ENCODE peak calls at places on chromosomes 12 and 14, in eight cellular contexts. T, W, O, M, S, X, L and N are unnamed samples. For H3K4me1, the result is how much of the 10 kb centered on the place peaks cover.

GRCh38 chr14:101109347-101109638 is 205.8 kb upstream of the RTL1 start:
- DNase-seq in T (no peak), W (no peak), O (no peak), M (no peak), S (no peak), X (no peak), L (no peak), N (no peak)

GRCh38 chr12:112482734-112483133 is 64.0 kb downstream of the PTPN11 start:
- DNase-seq in T (no peak), W (no peak), O (no peak), M (no peak), S (no peak), X (no peak), L (no peak), N (no peak)

GRCh38 chr12:104736307-104736706 is 221.8 kb downstream of the SLC41A2 start:
- DNase-seq in T (peak), W (no peak), O (no peak), M (peak), S (no peak), X (no peak), L (no peak), N (peak)

GRCh38 chr14:100072783-100073346 is 7.6 kb downstream of the EVL start:
- DNase-seq in T (no peak), W (peak), O (no peak), M (no peak), S (no peak), X (no peak), L (peak), N (no peak)

GRCh38 chr12:40733871-40734270 is 41.6 kb downstream of the CNTN1 start:
- DNase-seq in T (no peak), W (no peak), O (no peak), M (no peak), S (no peak), X (no peak), L (no peak), N (no peak)

GRCh38 chr12:85057370-85057963 is 21.3 kb downstream of the LRRIQ1 start:
- DNase-seq in T (peak), W (peak), O (peak), M (peak), S (peak), X (peak), L (peak), N (no peak)

GRCh38 chr12:87369161-87369560 is 660.0 kb downstream of the C12orf50 start:
- DNase-seq in T (no peak), W (no peak), O (no peak), M (no peak), S (no peak), X (no peak), L (no peak), N (no peak)

GRCh38 chr12:94326234-94326633 is 133.4 kb downstream of the CEP83 start:
- DNase-seq in T (no peak), W (no peak), O (no peak), M (no peak), S (no peak), X (no peak), L (no peak), N (no peak)

GRCh38 chr14:67228325-67228984 is 12.8 kb upstream of the PALS1 start:
- DNase-seq in T (peak), W (no peak), O (no peak), M (no peak), S (no peak), X (peak), L (no peak), N (peak)

GRCh38 chr12:49548822-49549648 is 10.2 kb downstream of the KCNH3 start:
- DNase-seq in T (no peak), W (no peak), O (peak), M (peak), S (peak), X (peak), L (no peak), N (peak)

GRCh38 chr12:10184261-10184843 is 5.5 kb downstream of the TMEM52B start:
- DNase-seq in T (peak), W (no peak), O (no peak), M (peak), S (no peak), X (no peak), L (no peak), N (peak)

GRCh38 chr14:94110552-94111181 is at the start of gene IFI27:
- DNase-seq in T (peak), W (no peak), O (no peak), M (no peak), S (no peak), X (peak), L (no peak), N (peak)

GRCh38 chr12:105100998-105101397 is 6.5 kb upstream of the WASHC4 start:
- DNase-seq in T (peak), W (no peak), O (no peak), M (no peak), S (no peak), X (peak), L (no peak), N (no peak)

GRCh38 chr14:55587847-55588246 is 7.8 kb downstream of the KTN1 start:
- DNase-seq in T (no peak), W (no peak), O (no peak), M (no peak), S (no peak), X (no peak), L (no peak), N (no peak)

GRCh38 chr14:55586411-55586810 is 6.4 kb downstream of the KTN1 start:
- DNase-seq in T (peak), W (no peak), O (no peak), M (no peak), S (no peak), X (no peak), L (no peak), N (no peak)

GRCh38 chr14:55588259-55588699 is 8.3 kb downstream of the KTN1 start:
- DNase-seq in T (peak), W (no peak), O (no peak), M (no peak), S (no peak), X (no peak), L (no peak), N (no peak)

GRCh38 chr14:55583942-55584468 is 4.0 kb downstream of the KTN1 start:
- DNase-seq in T (peak), W (no peak), O (no peak), M (no peak), S (no peak), X (no peak), L (no peak), N (no peak)

GRCh38 chr14:55585854-55586253 is 5.8 kb downstream of the KTN1 start:
- DNase-seq in T (peak), W (no peak), O (no peak), M (no peak), S (no peak), X (peak), L (no peak), N (peak)
- H3K4me1 ChIP-seq in T (under half), W (under half), O (under half), M (under half), S (under half), X (under half), L (under half), N (half or more)

DNA sequence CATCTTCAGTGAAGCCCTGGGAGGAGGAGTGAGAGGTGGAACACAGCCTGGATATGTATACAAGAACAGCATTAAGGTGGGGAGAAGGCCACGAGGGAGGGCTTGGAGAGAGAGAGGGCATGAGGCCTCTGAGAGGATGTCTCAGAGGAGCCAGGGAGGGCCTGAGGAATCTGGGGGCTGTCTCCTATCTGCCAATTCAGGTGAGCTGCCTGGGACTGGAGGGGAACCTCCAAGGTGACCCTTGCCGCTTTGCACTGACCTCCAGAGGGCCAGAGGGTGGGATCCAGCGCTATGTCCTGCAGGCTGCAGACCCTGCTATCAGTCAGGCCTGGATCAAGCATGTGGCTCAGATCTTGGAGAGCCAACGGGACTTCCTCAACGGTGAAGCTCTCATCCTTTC is 4.4 kb downstream of the ARHGEF25 start:
- DNase-seq in T (no peak), W (no peak), O (no peak), M (no peak), S (no peak), X (no peak), L (no peak), N (no peak)
- H3K4me2 ChIP-seq in T (no peak), W (no peak), O (no peak), M (no peak), S (no peak), X (no peak), L (no peak), N (no peak)

GRCh38 chr12:31834158-31834557 is 105.3 kb upstream of the AMN1 start:
- DNase-seq in T (no peak), W (no peak), O (no peak), M (no peak), S (no peak), X (no peak), L (no peak), N (no peak)

GRCh38 chr12:31833541-31833840 is 104.7 kb upstream of the AMN1 start:
- DNase-seq in T (no peak), W (no peak), O (no peak), M (no peak), S (no peak), X (no peak), L (no peak), N (no peak)

GRCh38 chr12:31835276-31835882 is 106.6 kb upstream of the AMN1 start:
- DNase-seq in T (no peak), W (peak), O (no peak), M (peak), S (no peak), X (peak), L (no peak), N (no peak)

GRCh38 chr12:31828057-31828456 is 99.2 kb upstream of the AMN1 start:
- DNase-seq in T (no peak), W (no peak), O (no peak), M (no peak), S (no peak), X (no peak), L (no peak), N (no peak)

GRCh38 chr12:31832740-31833540 is 104.1 kb upstream of the AMN1 start:
- DNase-seq in T (no peak), W (peak), O (no peak), M (no peak), S (no peak), X (no peak), L (no peak), N (no peak)
- H2AFZ ChIP-seq in T (no peak), W (peak), O (no peak), M (no peak), S (no peak), X (no peak), L (no peak), N (no peak)

GRCh38 chr12:122125452-122126341 is 47.1 kb downstream of the MLXIP start:
- DNase-seq in T (no peak), W (no peak), O (no peak), M (no peak), S (no peak), X (no peak), L (no peak), N (peak)

GRCh38 chr12:122121341-122122192 is 43.0 kb downstream of the MLXIP start:
- DNase-seq in T (no peak), W (no peak), O (no peak), M (no peak), S (peak), X (peak), L (no peak), N (no peak)

GRCh38 chr12:122124370-122124769 is 45.8 kb downstream of the MLXIP start:
- DNase-seq in T (no peak), W (no peak), O (no peak), M (no peak), S (peak), X (no peak), L (no peak), N (no peak)

GRCh38 chr12:122123761-122124145 is 45.2 kb downstream of the MLXIP start:
- DNase-seq in T (no peak), W (no peak), O (no peak), M (no peak), S (peak), X (no peak), L (no peak), N (peak)

GRCh38 chr12:122123051-122123760 is 44.6 kb downstream of the MLXIP start:
- DNase-seq in T (peak), W (peak), O (peak), M (peak), S (peak), X (peak), L (peak), N (peak)
- H3K4me1 ChIP-seq in T (under half), W (under half), O (under half), M (under half), S (under half), X (under half), L (under half), N (under half)

DNA sequence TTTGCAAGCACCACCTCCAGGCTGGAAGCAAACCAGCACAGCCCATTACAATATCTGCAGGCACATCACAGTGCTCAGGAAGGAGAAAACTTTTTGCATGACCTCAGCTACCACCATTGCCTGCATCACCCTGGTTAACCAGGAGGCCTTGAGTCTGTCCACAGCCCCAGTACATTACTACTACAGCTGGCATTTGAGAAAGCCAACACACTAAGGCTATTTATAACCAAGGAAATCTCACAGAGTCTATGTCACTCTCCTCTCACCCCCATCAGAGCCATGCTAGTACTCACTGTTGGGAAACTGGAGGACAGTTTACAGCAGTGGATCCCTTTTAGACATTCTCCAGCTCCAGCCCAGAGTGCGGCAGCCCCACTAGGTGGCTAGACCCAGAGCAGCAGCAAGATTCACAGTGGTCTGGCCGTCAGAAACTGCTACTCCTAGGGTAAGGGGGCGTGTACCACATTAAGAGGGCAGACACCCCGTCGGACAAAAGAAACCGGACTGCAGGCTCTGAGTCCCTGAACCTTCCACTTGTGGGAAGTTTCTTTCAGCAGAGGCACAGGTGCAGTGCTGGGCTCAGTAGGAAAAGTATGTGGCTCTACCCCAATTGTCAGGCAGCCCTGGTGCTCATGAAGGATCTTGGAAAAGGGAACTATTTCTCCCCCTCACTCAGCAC is 14.7 kb downstream of the CEP128 start:
- DNase-seq in T (peak), W (no peak), O (no peak), M (no peak), S (no peak), X (no peak), L (no peak), N (peak)
- H3K4me2 ChIP-seq in T (peak), W (no peak), O (no peak), M (no peak), S (no peak), X (no peak), L (no peak), N (peak)

GRCh38 chr14:43900173-43900655 is 606.9 kb downstream of the FSCB start:
- DNase-seq in T (no peak), W (no peak), O (no peak), M (peak), S (no peak), X (no peak), L (peak), N (no peak)
- H2AFZ ChIP-seq in T (no peak), W (no peak), O (no peak), M (no peak), S (peak), X (no peak), L (peak), N (no peak)

GRCh38 chr14:68266998-68267397 is 447.4 kb downstream of the RAD51B start:
- DNase-seq in T (no peak), W (peak), O (no peak), M (no peak), S (no peak), X (no peak), L (no peak), N (no peak)
- H3K4me1 ChIP-seq in T (under half), W (half or more), O (under half), M (under half), S (under half), X (under half), L (under half), N (under half)

GRCh38 chr14:97065305-97066067 is 268.3 kb downstream of the VRK1 start:
- DNase-seq in T (no peak), W (no peak), O (no peak), M (no peak), S (no peak), X (no peak), L (no peak), N (no peak)
- H3K4me2 ChIP-seq in T (no peak), W (no peak), O (no peak), M (no peak), S (no peak), X (no peak), L (no peak), N (no peak)

DNA sequence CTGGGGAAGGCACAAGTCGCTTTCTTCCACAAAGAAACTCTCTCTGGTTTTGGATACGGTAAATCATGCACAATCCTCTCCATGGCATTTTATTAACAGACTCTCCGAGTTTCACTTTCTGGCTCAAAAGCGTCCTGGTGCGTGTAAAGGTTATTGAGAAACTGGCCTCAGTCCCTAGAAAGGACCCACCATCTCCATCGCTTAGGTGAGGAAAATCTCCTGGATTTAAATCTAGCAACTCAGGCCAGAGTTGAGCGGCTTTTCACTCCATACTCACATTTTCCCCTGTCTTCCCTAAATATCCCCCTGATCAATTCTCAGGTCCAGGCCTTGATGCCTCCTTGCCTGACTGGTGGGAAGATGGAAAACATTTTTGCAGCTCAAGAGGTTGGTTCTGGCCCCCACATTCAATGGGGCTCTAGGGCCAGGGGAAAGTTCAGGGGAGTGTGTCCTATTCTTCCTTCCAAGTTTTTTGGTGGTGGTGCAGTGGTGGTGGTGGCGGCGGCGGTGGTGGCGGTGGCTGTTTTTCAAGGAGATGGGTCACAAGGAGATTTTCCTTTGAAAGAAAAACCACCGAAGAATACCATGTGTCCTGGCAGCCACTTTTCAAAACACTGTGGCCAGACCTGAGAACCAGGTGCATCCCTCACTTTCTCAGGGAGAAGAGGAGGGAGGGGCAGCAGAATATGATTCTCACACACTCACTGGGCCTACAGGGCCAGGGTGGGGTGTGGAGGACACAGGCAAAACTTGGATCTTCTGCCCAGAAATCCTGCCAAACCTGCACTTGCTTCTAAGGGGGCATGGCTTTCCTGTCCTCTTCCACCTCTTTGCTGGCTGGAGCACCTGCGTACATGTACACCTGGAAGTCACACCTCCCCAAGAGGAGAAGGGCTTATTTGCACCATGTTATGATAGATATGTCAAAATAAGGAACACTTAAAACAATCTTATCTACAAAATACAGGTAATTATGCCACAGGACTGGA is 46.7 kb upstream of the PNMA1 start:
- DNase-seq in T (no peak), W (peak), O (no peak), M (no peak), S (no peak), X (no peak), L (peak), N (peak)
- H2AFZ ChIP-seq in T (peak), W (no peak), O (peak), M (no peak), S (peak), X (peak), L (no peak), N (peak)